ENCODE peak calls at places on chromosomes 4 and X, in eight cellular contexts. N is heart right ventricle, J is GM12878, M is PC-3, D is tibial artery, U is spleen, E is fibroblast of lung, S is mammary epithelial cell. P is an unnamed sample.

GRCh38 chrX:53824686-53825085 is 138.2 kb upstream of the HUWE1 start:
- DNase-seq in D (no peak), J (no peak), N (no peak), S (no peak), E (no peak), U (no peak), M (no peak), P (no peak)

GRCh38 chr4:32985256-32985655 is 2265.1 kb downstream of the PCDH7 start:
- DNase-seq in D (no peak), J (no peak), S (no peak), M (peak), E (peak), U (no peak), N (no peak), P (no peak)

GRCh38 chr4:108559067-108559793 is 61.1 kb upstream of the RPL34 start:
- DNase-seq in M (no peak), U (no peak), J (no peak), D (no peak), S (no peak), N (no peak), E (no peak), P (no peak)

GRCh38 chr4:42906906-42907774 is 14.6 kb downstream of the GRXCR1 start:
- DNase-seq in E (peak), D (no peak), S (peak), N (no peak), U (no peak), M (peak), J (no peak), P (no peak)

GRCh38 chr4:34158883-34159282 is 2085.4 kb downstream of the ARAP2 start:
- DNase-seq in U (no peak), N (no peak), M (peak), D (no peak), J (no peak), E (peak), S (peak), P (no peak)

GRCh38 chr4:155929833-155930232 is 23.8 kb downstream of the CTSO start:
- DNase-seq in U (no peak), S (no peak), D (no peak), E (no peak), J (no peak), N (no peak), M (no peak), P (no peak)

GRCh38 chr4:77352192-77352591 is 195.2 kb downstream of the CCNG2 start:
- DNase-seq in N (no peak), E (no peak), S (no peak), M (no peak), D (no peak), U (no peak), J (no peak), P (peak)

GRCh38 chrX:26613951-26614350 is 398.0 kb downstream of the MAGEB5 start:
- DNase-seq in U (no peak), D (no peak), N (no peak), E (no peak), S (no peak), M (no peak), J (no peak), P (no peak)

GRCh38 chrX:72238721-72239475 is at the start of gene ERCC6L:
- DNase-seq in E (peak), U (peak), M (peak), J (peak), N (peak), D (peak), S (peak), P (peak)

GRCh38 chr4:158155656-158156356 is 17.0 kb downstream of the GASK1B start:
- DNase-seq in U (no peak), E (peak), S (no peak), D (no peak), M (no peak), J (no peak), N (no peak), P (no peak)

GRCh38 chr4:77240469-77241066 is 83.6 kb downstream of the CCNG2 start:
- DNase-seq in U (peak), D (no peak), J (no peak), N (peak), S (peak), M (peak), E (peak), P (peak)

GRCh38 chrX:78378476-78379115 is 51.2 kb upstream of the CYSLTR1 start:
- DNase-seq in D (no peak), U (no peak), S (no peak), M (peak), J (no peak), E (no peak), N (no peak), P (no peak)

GRCh38 chrX:18664947-18665346 is 7.0 kb downstream of the RS1 start:
- DNase-seq in S (no peak), E (no peak), M (peak), D (no peak), J (no peak), N (no peak), U (no peak), P (no peak)

GRCh38 chr4:10054571-10055041 is 33.3 kb upstream of the SLC2A9 start:
- DNase-seq in N (no peak), E (peak), S (peak), U (no peak), J (no peak), M (no peak), D (no peak), P (no peak)

GRCh38 chrX:16204538-16204937 is 37.3 kb downstream of the MAGEB17 start:
- DNase-seq in D (no peak), U (no peak), J (no peak), N (no peak), S (no peak), E (no peak), M (no peak), P (no peak)

GRCh38 chrX:25288676-25289075 is 272.9 kb upstream of the ARX start:
- DNase-seq in S (no peak), E (no peak), M (no peak), U (no peak), J (no peak), N (no peak), D (no peak), P (no peak)

GRCh38 chr4:138290803-138291202 is 48.7 kb upstream of the SLC7A11 start:
- DNase-seq in J (no peak), S (no peak), U (no peak), E (no peak), M (no peak), N (no peak), D (no peak), P (no peak)

GRCh38 chr4:80948161-80948560 is 82.3 kb upstream of the BMP3 start:
- DNase-seq in N (no peak), M (no peak), E (no peak), D (no peak), J (no peak), U (no peak), S (no peak), P (no peak)

GRCh38 chr4:24248674-24249644 is 335.4 kb downstream of the DHX15 start:
- DNase-seq in U (no peak), N (peak), D (no peak), J (no peak), S (no peak), M (no peak), E (no peak), P (no peak)

GRCh38 chrX:123833387-123833786 is 26.5 kb upstream of the XIAP start:
- DNase-seq in J (peak), M (peak), U (no peak), N (no peak), S (peak), E (peak), D (no peak), P (peak)

GRCh38 chr4:184280591-184281071 is 63.0 kb upstream of the ENPP6 start:
- DNase-seq in U (no peak), D (no peak), M (no peak), E (no peak), S (no peak), J (peak), N (no peak), P (peak)

GRCh38 chr4:67573193-67573592 is 14.7 kb downstream of the STAP1 start:
- DNase-seq in J (no peak), E (no peak), N (no peak), S (no peak), D (no peak), M (no peak), U (no peak), P (no peak)

GRCh38 chrX:28880136-28880535 is 292.9 kb downstream of the IL1RAPL1 start:
- DNase-seq in M (no peak), D (no peak), S (no peak), N (no peak), J (no peak), E (peak), U (no peak), P (no peak)

GRCh38 chr4:37670249-37670648 is 15.9 kb downstream of the RELL1 start:
- DNase-seq in U (no peak), J (no peak), E (no peak), N (no peak), S (no peak), D (no peak), M (peak), P (no peak)

GRCh38 chrX:40719731-40720130 is 15.6 kb downstream of the MED14 start:
- DNase-seq in U (no peak), J (no peak), D (no peak), S (no peak), M (peak), E (peak), N (no peak), P (no peak)

GRCh38 chr4:48949518-48950207 is 36.4 kb upstream of the CWH43 start:
- DNase-seq in E (peak), N (no peak), S (peak), J (no peak), M (peak), D (no peak), U (no peak), P (no peak)

GRCh38 chrX:38935561-38935960 is 134.3 kb downstream of the MID1IP1 start:
- DNase-seq in U (no peak), D (no peak), J (no peak), S (no peak), N (no peak), M (no peak), E (no peak), P (peak)

GRCh38 chr4:76803522-76803921 is 94.4 kb downstream of the SOWAHB start:
- DNase-seq in S (peak), U (no peak), N (no peak), M (peak), D (no peak), J (no peak), E (peak), P (peak)

GRCh38 chr4:97987019-97987648 is 156.1 kb downstream of the STPG2 start:
- DNase-seq in E (peak), U (no peak), D (no peak), J (no peak), N (no peak), S (peak), M (peak), P (peak)

GRCh38 chr4:138875886-138876608 is 139.5 kb upstream of the NOCT start:
- DNase-seq in M (peak), J (no peak), U (no peak), E (peak), N (no peak), D (no peak), S (peak), P (no peak)

GRCh38 chrX:109393859-109394258 is 88.0 kb downstream of the GUCY2F start:
- DNase-seq in M (peak), D (no peak), E (no peak), U (no peak), J (no peak), S (peak), N (no peak), P (peak)

GRCh38 chr4:82542642-82543041 is 19.1 kb downstream of the TMEM150C start:
- DNase-seq in J (no peak), M (no peak), N (no peak), S (no peak), U (no peak), D (no peak), E (no peak), P (no peak)

GRCh38 chrX:21940356-21940829 is at the start of gene SMS:
- DNase-seq in M (peak), J (no peak), U (peak), S (peak), N (peak), E (peak), D (peak), P (peak)

GRCh38 chr4:189322426-189322825 is 618.2 kb upstream of the FRG1 start:
- DNase-seq in J (no peak), N (no peak), U (no peak), S (no peak), E (no peak), D (no peak), M (no peak), P (no peak)

GRCh38 chr4:102610476-102610875 is 109.3 kb downstream of the NFKB1 start:
- DNase-seq in E (no peak), N (no peak), J (no peak), M (no peak), S (no peak), U (no peak), D (no peak), P (no peak)
- H3K4me3 ChIP-seq in E (no peak), N (no peak), J (no peak), M (no peak), S (no peak), U (no peak), D (no peak), P (no peak)

DNA sequence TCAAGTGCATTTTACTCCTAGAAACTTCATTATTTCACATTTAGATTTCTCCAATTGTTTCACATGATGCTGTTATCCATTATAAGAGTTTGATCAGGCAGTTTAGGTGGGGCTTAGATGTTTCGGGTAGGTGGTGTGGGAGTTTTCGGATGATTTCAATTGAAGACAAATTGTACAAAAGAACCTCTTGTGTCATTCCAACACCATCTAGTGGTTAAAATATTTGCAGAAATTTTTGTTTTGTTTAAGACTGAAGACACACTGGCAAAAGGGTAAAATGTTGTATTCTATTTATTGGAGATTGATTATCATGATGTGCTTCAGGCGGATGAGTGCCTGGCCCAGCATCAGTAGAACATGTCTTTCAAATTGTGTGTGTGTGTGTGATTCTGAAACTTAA is 212.7 kb downstream of the SH3BGRL start:
- DNase-seq in E (no peak), U (no peak), N (no peak), J (no peak), S (no peak), D (no peak), M (peak), P (no peak)
- TF ChIP-seq CTCF in E (no peak), U (no peak), N (no peak), J (no peak), S (peak), D (no peak), M (peak), P (no peak)

GRCh38 chr4:38858097-38858420 is 1.4 kb upstream of the TLR6 start:
- DNase-seq in J (no peak), N (no peak), E (no peak), S (no peak), D (no peak), U (no peak), M (no peak), P (no peak)
- H3K4me3 ChIP-seq in J (no peak), N (no peak), E (no peak), S (no peak), D (no peak), U (no peak), M (peak), P (peak)

GRCh38 chr4:105967058-105967658 is 71.9 kb downstream of the NPNT start:
- DNase-seq in U (no peak), M (no peak), D (no peak), J (no peak), N (peak), E (no peak), S (no peak), P (no peak)
- TF ChIP-seq CTCF in U (no peak), M (no peak), D (no peak), J (no peak), N (no peak), E (no peak), S (no peak), P (no peak)

DNA sequence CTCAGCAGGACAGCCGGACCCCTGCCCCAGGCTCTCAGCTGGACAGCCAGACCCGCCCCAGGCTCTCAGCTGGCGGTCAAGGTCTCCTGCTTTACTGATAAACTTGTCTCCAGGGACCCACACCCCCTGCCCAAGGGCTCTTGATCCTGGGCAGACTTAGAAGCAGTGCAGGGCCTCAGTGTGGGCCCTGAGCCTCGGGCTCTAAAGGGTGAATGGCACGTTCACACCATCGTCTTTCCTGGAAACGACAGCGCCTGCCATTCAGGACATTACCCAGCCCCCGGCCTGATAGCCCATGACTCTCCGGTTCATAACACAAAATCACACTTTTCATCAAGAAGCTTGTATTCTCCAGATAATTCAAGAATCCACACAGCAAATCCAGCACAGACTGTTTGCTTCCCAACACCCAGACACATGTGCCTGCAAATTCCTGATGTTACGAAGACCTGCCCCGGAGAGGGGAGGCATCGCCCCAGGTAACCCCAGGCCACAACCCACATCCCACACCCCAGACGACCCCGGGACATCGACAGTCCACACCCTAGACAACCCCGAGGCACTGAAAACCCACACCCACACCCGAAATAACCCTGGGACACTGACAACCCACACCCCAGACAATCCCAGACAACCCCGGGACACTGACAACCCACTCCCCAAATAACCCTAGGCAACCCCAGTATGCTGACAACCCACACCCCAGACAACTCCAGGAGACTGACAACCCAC is 136.8 kb downstream of the FAM53A start:
- DNase-seq in M (no peak), N (no peak), E (no peak), S (no peak), D (no peak), J (no peak), U (no peak), P (no peak)
- H3K4me3 ChIP-seq in M (no peak), N (peak), E (no peak), S (no peak), D (no peak), J (no peak), U (no peak), P (no peak)